ENCODE peak calls at places on chromosomes 4 and X, in four cellular contexts. X is central memory CD8-positive, alpha-beta T cell; W is HCT116; V is upper lobe of left lung. Y is an unnamed sample.

GRCh38 chr4:185721190-185721948 is 90.6 kb downstream of the SORBS2 start:
- ATAC-seq in X (no peak), W (no peak), V (peak; percentile 36), Y (no peak)

GRCh38 chr4:108165601-108166000 is 3.1 kb downstream of the LEF1 start:
- ATAC-seq in X (no peak), W (no peak), V (no peak), Y (no peak)

GRCh38 chrX:28589048-28589447 is 1.8 kb downstream of the IL1RAPL1 start:
- ATAC-seq in X (no peak), W (no peak), V (no peak), Y (no peak)

GRCh38 chr4:120395746-120396145 is 329.1 kb upstream of the MAD2L1 start:
- ATAC-seq in X (no peak), W (no peak), V (no peak), Y (no peak)

GRCh38 chrX:40581333-40581910 is 652 bp downstream of the ATP6AP2 start:
- ATAC-seq in X (peak; percentile 47), W (no peak), V (no peak), Y (peak; percentile 5)

GRCh38 chrX:141278306-141278705 is 36.0 kb upstream of the SPANXC start:
- ATAC-seq in X (no peak), W (no peak), V (no peak), Y (peak; percentile 93)

GRCh38 chrX:10085223-10085622 is 71.6 kb upstream of the CLCN4 start:
- ATAC-seq in X (peak; percentile 61), W (no peak), V (no peak), Y (no peak)

GRCh38 chr4:68361146-68361589 is 11.3 kb upstream of the YTHDC1 start:
- ATAC-seq in X (no peak), W (no peak), V (no peak), Y (no peak)

GRCh38 chrX:13082286-13083065 is 38.1 kb upstream of the FAM9C start:
- ATAC-seq in X (peak; percentile 42), W (no peak), V (no peak), Y (peak; percentile 20)

GRCh38 chrX:43140546-43140945 is 362.6 kb upstream of the PPP1R2C start:
- ATAC-seq in X (no peak), W (no peak), V (no peak), Y (no peak)

GRCh38 chr4:123930971-123931370 is 534.4 kb downstream of the SPRY1 start:
- ATAC-seq in X (no peak), W (no peak), V (no peak), Y (no peak)

GRCh38 chr4:110289601-110290100 is 91.2 kb upstream of the ELOVL6 start:
- ATAC-seq in X (no peak), W (no peak), V (no peak), Y (no peak)